ENCODE peak calls at places on chromosomes 11 and 22, in ten cellular contexts. B is small intestine, S is non-pigmented ciliary epithelial cell, I is heart right ventricle, P is kidney tubule cell, O is activated T-cell treated with anti-CD3 and anti-CD28 coated beads for 1 hour, C is esophagus muscularis mucosa, G is left ventricle myocardium inferior, U is sigmoid colon, Z is germinal center. X is an unnamed sample.

GRCh38 chr11:77322506-77322905 is 21.0 kb upstream of the GDPD4 start:
- DNase-seq in P (peak), G (no peak), I (peak), B (peak), C (peak), O (no peak), U (no peak), Z (no peak), S (peak), X (no peak)

GRCh38 chr11:76600124-76600655 is 70.4 kb downstream of the LRRC32 start:
- DNase-seq in S (no peak), U (no peak), O (no peak), B (no peak), I (peak), Z (no peak), C (peak), P (no peak), G (no peak), X (no peak)

GRCh38 chr11:61586792-61587430 is 6.0 kb upstream of the SYT7 start:
- DNase-seq in S (no peak), O (no peak), I (no peak), B (no peak), G (no peak), P (no peak), Z (no peak), C (no peak), U (no peak), X (peak)

GRCh38 chr11:17014774-17015638 is 792 bp upstream of the PLEKHA7 start:
- DNase-seq in C (no peak), O (no peak), S (peak), G (no peak), Z (peak), U (peak), P (peak), B (peak), I (no peak), X (peak)

GRCh38 chr22:35540600-35541253 is at the start of gene RASD2:
- DNase-seq in Z (no peak), C (no peak), I (peak), S (no peak), B (peak), U (peak), O (peak), P (peak), G (peak), X (peak)

GRCh38 chr22:36417281-36417686 is 29.5 kb upstream of the MYH9 start:
- DNase-seq in Z (no peak), G (no peak), C (no peak), B (peak), I (no peak), S (no peak), O (no peak), U (no peak), P (peak), X (no peak)

GRCh38 chr11:114185436-114185835 is 110.8 kb upstream of the NNMT start:
- DNase-seq in U (no peak), P (no peak), S (no peak), B (no peak), Z (no peak), O (no peak), G (no peak), C (no peak), I (no peak), X (no peak)

GRCh38 chr11:7609521-7609920 is 63.8 kb downstream of the CYB5R2 start:
- DNase-seq in B (no peak), P (no peak), I (no peak), G (no peak), U (no peak), S (no peak), O (no peak), Z (no peak), C (no peak), X (no peak)

GRCh38 chr22:44410396-44411056 is 87.5 kb downstream of the RTL6 start:
- DNase-seq in G (peak), Z (no peak), B (no peak), P (no peak), I (peak), O (no peak), S (no peak), C (no peak), U (peak), X (no peak)

GRCh38 chr11:71988050-71988449 is 10.7 kb upstream of the IL18BP start:
- DNase-seq in P (peak), B (no peak), S (no peak), O (no peak), Z (no peak), G (no peak), C (no peak), I (no peak), U (peak), X (no peak)

GRCh38 chr11:110919241-110919893 is 207.1 kb upstream of the ARHGAP20 start:
- DNase-seq in U (no peak), I (no peak), O (no peak), G (no peak), C (no peak), B (no peak), Z (no peak), P (no peak), S (no peak), X (no peak)

GRCh38 chr22:27577570-27577969 is 224.0 kb downstream of the MN1 start:
- DNase-seq in G (no peak), U (no peak), P (no peak), O (no peak), B (no peak), Z (no peak), I (no peak), S (no peak), C (no peak), X (no peak)

GRCh38 chr22:37575490-37576003 is 4.3 kb downstream of the LGALS2 start:
- DNase-seq in G (no peak), P (no peak), S (no peak), U (no peak), I (no peak), O (no peak), B (no peak), Z (no peak), C (no peak), X (no peak)

GRCh38 chr22:50086526-50086925 is 1.3 kb upstream of the MLC1 start:
- DNase-seq in P (no peak), U (no peak), I (no peak), G (no peak), C (no peak), Z (no peak), B (no peak), O (no peak), S (no peak), X (no peak)

GRCh38 chr11:86245369-86246292 is 1.1 kb downstream of the EED start:
- DNase-seq in U (no peak), I (no peak), G (no peak), S (no peak), C (peak), P (peak), Z (peak), O (no peak), B (peak), X (peak)

GRCh38 chr11:122202161-122202950 is 86.3 kb upstream of the BLID start:
- DNase-seq in O (no peak), S (peak), Z (no peak), C (peak), U (peak), I (no peak), G (no peak), P (peak), B (peak), X (peak)

GRCh38 chr22:47618180-47618579 is 855.7 kb downstream of the TBC1D22A start:
- DNase-seq in G (no peak), P (no peak), S (no peak), C (no peak), U (peak), B (no peak), I (no peak), Z (no peak), O (no peak), X (no peak)

GRCh38 chr11:27423125-27423524 is 49.5 kb downstream of the LGR4 start:
- DNase-seq in P (peak), O (no peak), G (peak), I (peak), C (no peak), S (peak), U (peak), Z (no peak), B (no peak), X (peak)

GRCh38 chr22:37664249-37665101 is 6.0 kb downstream of the PDXP start:
- DNase-seq in S (no peak), I (no peak), B (peak), C (no peak), U (no peak), Z (no peak), P (no peak), G (no peak), O (no peak), X (no peak)

GRCh38 chr11:80593981-80594380 is 1153.2 kb upstream of the TENM4 start:
- DNase-seq in B (peak), U (no peak), O (no peak), C (no peak), G (no peak), Z (no peak), I (no peak), S (no peak), P (peak), X (peak)

GRCh38 chr11:86761978-86762377 is 38.4 kb upstream of the PRSS23 start:
- DNase-seq in O (no peak), U (no peak), C (no peak), Z (no peak), P (peak), I (no peak), B (no peak), S (no peak), G (no peak), X (no peak)

GRCh38 chr11:102864724-102865123 is 10.1 kb downstream of the MMP12 start:
- DNase-seq in B (peak), S (no peak), Z (no peak), I (no peak), P (no peak), G (no peak), C (no peak), U (no peak), O (no peak), X (no peak)

GRCh38 chr22:46352691-46353386 is 17.3 kb downstream of the TRMU start:
- DNase-seq in P (peak), Z (no peak), O (no peak), B (peak), U (no peak), G (peak), I (peak), C (no peak), S (no peak), X (peak)